ENCODE peak calls at places on chromosomes 16 and 17, in five cellular contexts. One of them, this sample, is unnamed.

GRCh38 chr16:56938664-56939513 is 6.9 kb downstream of the HERPUD1 start:
- DNase-seq in kidney: no peak
- DNase-seq in AG04450: no peak
- DNase-seq in esophagus squamous epithelium: no peak
- DNase-seq in ovary: no peak
- DNase-seq in this sample: no peak

GRCh38 chr17:64418506-64419339 is 28.1 kb upstream of the PECAM1 start:
- DNase-seq in ovary: no peak
- DNase-seq in kidney: no peak
- DNase-seq in AG04450: peak
- DNase-seq in esophagus squamous epithelium: no peak
- DNase-seq in this sample: no peak

GRCh38 chr17:57906910-57907309 is 48.3 kb downstream of the CUEDC1 start:
- DNase-seq in AG04450: no peak
- DNase-seq in kidney: no peak
- DNase-seq in ovary: no peak
- DNase-seq in esophagus squamous epithelium: no peak
- DNase-seq in this sample: peak

GRCh38 chr17:78324391-78325075 is 35.3 kb downstream of the SOCS3 start:
- DNase-seq in kidney: peak
- DNase-seq in AG04450: peak
- DNase-seq in esophagus squamous epithelium: no peak
- DNase-seq in ovary: peak
- DNase-seq in this sample: peak

GRCh38 chr17:65346166-65346565 is 209.0 kb downstream of the RGS9 start:
- DNase-seq in ovary: no peak
- DNase-seq in AG04450: no peak
- DNase-seq in kidney: no peak
- DNase-seq in esophagus squamous epithelium: no peak
- DNase-seq in this sample: no peak

GRCh38 chr17:77735341-77736206 is 222.9 kb upstream of the TNRC6C start:
- DNase-seq in AG04450: no peak
- DNase-seq in esophagus squamous epithelium: no peak
- DNase-seq in kidney: no peak
- DNase-seq in ovary: peak
- DNase-seq in this sample: no peak

GRCh38 chr17:30952645-30953393 is 18.0 kb upstream of the RNF135 start:
- DNase-seq in esophagus squamous epithelium: no peak
- DNase-seq in AG04450: no peak
- DNase-seq in kidney: peak
- DNase-seq in ovary: no peak
- DNase-seq in this sample: no peak

GRCh38 chr17:57597531-57598453 is 147.3 kb downstream of the CCDC182 start:
- DNase-seq in esophagus squamous epithelium: no peak
- DNase-seq in AG04450: no peak
- DNase-seq in kidney: no peak
- DNase-seq in ovary: peak
- DNase-seq in this sample: peak

GRCh38 chr17:45073414-45074070 is 12.4 kb downstream of the NMT1 start:
- DNase-seq in kidney: no peak
- DNase-seq in esophagus squamous epithelium: no peak
- DNase-seq in AG04450: peak
- DNase-seq in ovary: peak
- DNase-seq in this sample: no peak

GRCh38 chr17:55279203-55279602 is 14.4 kb downstream of the HLF start:
- DNase-seq in AG04450: no peak
- DNase-seq in kidney: no peak
- DNase-seq in esophagus squamous epithelium: no peak
- DNase-seq in ovary: no peak
- DNase-seq in this sample: no peak

GRCh38 chr17:79930077-79930785 is 91.0 kb upstream of the CBX4 start:
- DNase-seq in AG04450: no peak
- DNase-seq in kidney: no peak
- DNase-seq in esophagus squamous epithelium: no peak
- DNase-seq in ovary: no peak
- DNase-seq in this sample: no peak

GRCh38 chr17:78278139-78278741 is 46.8 kb downstream of the TMEM235 start:
- DNase-seq in AG04450: no peak
- DNase-seq in ovary: no peak
- DNase-seq in esophagus squamous epithelium: no peak
- DNase-seq in kidney: peak
- DNase-seq in this sample: no peak

DNA sequence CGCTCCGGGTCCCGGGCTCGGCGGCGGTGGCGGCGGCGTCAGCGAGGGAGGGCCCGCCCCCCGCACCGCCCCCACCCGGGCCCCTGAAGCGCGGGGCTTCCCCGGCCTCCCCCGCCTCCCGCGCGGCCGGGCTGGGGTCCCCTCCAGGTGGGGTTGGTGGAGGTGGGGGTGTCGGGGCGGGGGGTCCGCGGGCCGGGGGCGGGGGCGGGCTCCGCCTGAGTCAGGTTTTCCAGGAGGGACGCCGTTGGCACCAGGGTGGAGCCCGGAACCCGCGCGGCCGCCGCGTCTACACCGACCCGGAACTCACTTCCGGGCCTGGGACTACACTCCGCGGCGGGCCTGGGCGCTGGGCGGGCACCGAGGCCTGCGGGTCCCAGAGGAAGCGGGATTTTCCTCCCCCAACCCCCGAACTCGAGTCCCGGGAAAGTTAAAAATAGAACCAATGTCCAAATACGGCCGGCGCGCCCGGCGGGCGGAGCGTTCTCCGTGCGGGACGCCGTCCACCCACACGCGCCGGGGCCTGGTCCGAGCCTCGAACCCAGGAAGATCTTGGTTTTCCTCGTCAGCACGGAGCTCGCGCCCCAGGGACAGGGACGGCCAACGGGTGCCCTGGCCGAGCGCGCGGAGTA is 6.6 kb downstream of the MYO1C start:
- DNase-seq in ovary: peak
- DNase-seq in esophagus squamous epithelium: no peak
- DNase-seq in kidney: peak
- DNase-seq in AG04450: no peak
- DNase-seq in this sample: no peak
- H3K27ac ChIP-seq in ovary: peak
- H3K27ac ChIP-seq in esophagus squamous epithelium: peak
- H3K27ac ChIP-seq in kidney: peak
- H3K27ac ChIP-seq in AG04450: peak
- H3K27ac ChIP-seq in this sample: peak

DNA sequence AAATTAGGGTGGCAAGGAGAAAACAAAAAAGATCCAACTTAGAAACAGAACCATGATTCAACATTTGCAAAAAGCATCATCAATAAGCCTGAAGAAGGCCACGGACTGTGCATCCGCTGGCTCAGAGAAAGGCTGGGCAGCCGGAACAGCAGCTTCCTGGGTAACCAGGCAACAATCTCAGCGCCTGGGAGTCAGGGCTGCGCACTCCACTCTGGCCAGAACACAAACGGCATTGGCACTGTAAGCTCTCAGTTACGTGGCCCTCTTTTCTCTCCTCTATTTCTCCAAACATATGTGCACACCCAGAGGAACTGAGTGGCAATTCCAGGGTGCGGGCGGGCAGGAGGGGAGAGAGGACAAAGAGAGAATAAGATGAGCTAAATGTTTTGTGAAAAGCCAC is 6.4 kb upstream of the GHDC start:
- DNase-seq in kidney: no peak
- DNase-seq in AG04450: no peak
- DNase-seq in ovary: peak
- DNase-seq in esophagus squamous epithelium: no peak
- DNase-seq in this sample: no peak
- H3K27ac ChIP-seq in kidney: peak
- H3K27ac ChIP-seq in AG04450: no peak
- H3K27ac ChIP-seq in ovary: peak
- H3K27ac ChIP-seq in esophagus squamous epithelium: no peak
- H3K27ac ChIP-seq in this sample: no peak

GRCh38 chr17:28384281-28385036 is 13.0 kb downstream of the SARM1 start:
- DNase-seq in AG04450: no peak
- DNase-seq in kidney: peak
- DNase-seq in esophagus squamous epithelium: no peak
- DNase-seq in ovary: no peak
- DNase-seq in this sample: no peak
- H3K27ac ChIP-seq in AG04450: no peak
- H3K27ac ChIP-seq in kidney: peak
- H3K27ac ChIP-seq in esophagus squamous epithelium: peak
- H3K27ac ChIP-seq in ovary: no peak
- H3K27ac ChIP-seq in this sample: no peak

GRCh38 chr16:19167710-19168172 is 299 bp upstream of the SYT17 start:
- DNase-seq in ovary: peak
- DNase-seq in kidney: peak
- DNase-seq in AG04450: no peak
- DNase-seq in esophagus squamous epithelium: no peak
- DNase-seq in this sample: peak
- H3K27ac ChIP-seq in ovary: no peak
- H3K27ac ChIP-seq in kidney: no peak
- H3K27ac ChIP-seq in AG04450: no peak
- H3K27ac ChIP-seq in esophagus squamous epithelium: peak
- H3K27ac ChIP-seq in this sample: peak

GRCh38 chr17:9321862-9322261 is 253.8 kb downstream of the STX8 start:
- DNase-seq in AG04450: no peak
- DNase-seq in ovary: no peak
- DNase-seq in kidney: no peak
- DNase-seq in esophagus squamous epithelium: no peak
- DNase-seq in this sample: no peak

GRCh38 chr17:9322298-9322697 is 253.3 kb downstream of the STX8 start:
- DNase-seq in kidney: no peak
- DNase-seq in esophagus squamous epithelium: no peak
- DNase-seq in AG04450: no peak
- DNase-seq in ovary: no peak
- DNase-seq in this sample: no peak

GRCh38 chr17:9330140-9330902 is 245.3 kb downstream of the STX8 start:
- DNase-seq in AG04450: no peak
- DNase-seq in ovary: no peak
- DNase-seq in esophagus squamous epithelium: no peak
- DNase-seq in kidney: no peak
- DNase-seq in this sample: no peak

GRCh38 chr17:9329251-9329921 is 246.2 kb downstream of the STX8 start:
- DNase-seq in esophagus squamous epithelium: no peak
- DNase-seq in AG04450: no peak
- DNase-seq in kidney: no peak
- DNase-seq in ovary: no peak
- DNase-seq in this sample: no peak

DNA sequence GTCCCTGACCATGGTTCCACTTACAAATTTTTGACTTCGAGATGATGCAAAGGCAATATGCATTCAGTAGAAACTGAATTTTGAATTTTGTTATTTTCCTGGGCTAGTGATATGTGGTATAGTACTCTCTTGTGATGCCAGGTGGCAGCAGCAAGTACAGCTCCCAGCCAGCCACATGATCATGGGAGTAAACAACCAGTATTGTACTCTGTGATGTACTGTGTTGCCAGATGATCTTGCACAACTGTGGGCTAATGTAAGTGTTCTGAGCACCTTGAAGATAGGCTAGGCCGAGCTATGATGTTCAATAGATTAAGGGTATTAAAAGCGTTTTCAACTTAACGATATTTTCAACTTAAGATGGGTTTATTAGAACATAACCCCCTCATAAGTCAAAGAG is 250.8 kb downstream of the STX8 start:
- DNase-seq in kidney: no peak
- DNase-seq in esophagus squamous epithelium: no peak
- DNase-seq in AG04450: no peak
- DNase-seq in ovary: no peak
- DNase-seq in this sample: no peak
- H3K27ac ChIP-seq in kidney: no peak
- H3K27ac ChIP-seq in esophagus squamous epithelium: no peak
- H3K27ac ChIP-seq in AG04450: no peak
- H3K27ac ChIP-seq in ovary: no peak
- H3K27ac ChIP-seq in this sample: no peak

GRCh38 chr17:20998571-20999043 is 44.2 kb downstream of the USP22 start:
- DNase-seq in AG04450: no peak
- DNase-seq in kidney: no peak
- DNase-seq in ovary: no peak
- DNase-seq in esophagus squamous epithelium: no peak
- DNase-seq in this sample: no peak

GRCh38 chr17:20996724-20997615 is 45.8 kb downstream of the USP22 start:
- DNase-seq in kidney: peak
- DNase-seq in AG04450: no peak
- DNase-seq in ovary: no peak
- DNase-seq in esophagus squamous epithelium: no peak
- DNase-seq in this sample: no peak

GRCh38 chr17:20997711-20998570 is 44.9 kb downstream of the USP22 start:
- DNase-seq in esophagus squamous epithelium: no peak
- DNase-seq in ovary: no peak
- DNase-seq in AG04450: no peak
- DNase-seq in kidney: peak
- DNase-seq in this sample: no peak

GRCh38 chr17:20999841-21000532 is 42.8 kb downstream of the USP22 start:
- DNase-seq in AG04450: no peak
- DNase-seq in kidney: peak
- DNase-seq in esophagus squamous epithelium: no peak
- DNase-seq in ovary: no peak
- DNase-seq in this sample: no peak

GRCh38 chr17:20999044-20999573 is 43.7 kb downstream of the USP22 start:
- DNase-seq in kidney: peak
- DNase-seq in esophagus squamous epithelium: no peak
- DNase-seq in ovary: peak
- DNase-seq in AG04450: no peak
- DNase-seq in this sample: no peak
- H3K27ac ChIP-seq in kidney: no peak
- H3K27ac ChIP-seq in esophagus squamous epithelium: peak
- H3K27ac ChIP-seq in ovary: peak
- H3K27ac ChIP-seq in AG04450: peak
- H3K27ac ChIP-seq in this sample: peak

GRCh38 chr17:12665263-12666210 is at the start of gene MYOCD:
- DNase-seq in ovary: peak
- DNase-seq in AG04450: peak
- DNase-seq in kidney: peak
- DNase-seq in esophagus squamous epithelium: no peak
- DNase-seq in this sample: no peak

GRCh38 chr17:12664252-12664651 is 1.4 kb upstream of the MYOCD start:
- DNase-seq in esophagus squamous epithelium: no peak
- DNase-seq in AG04450: no peak
- DNase-seq in kidney: no peak
- DNase-seq in ovary: no peak
- DNase-seq in this sample: no peak

GRCh38 chr17:12664894-12665262 is 812 bp upstream of the MYOCD start:
- DNase-seq in esophagus squamous epithelium: no peak
- DNase-seq in AG04450: no peak
- DNase-seq in ovary: no peak
- DNase-seq in kidney: no peak
- DNase-seq in this sample: no peak

GRCh38 chr17:12667299-12667958 is 1.7 kb downstream of the MYOCD start:
- DNase-seq in AG04450: peak
- DNase-seq in esophagus squamous epithelium: no peak
- DNase-seq in kidney: no peak
- DNase-seq in ovary: peak
- DNase-seq in this sample: no peak

DNA sequence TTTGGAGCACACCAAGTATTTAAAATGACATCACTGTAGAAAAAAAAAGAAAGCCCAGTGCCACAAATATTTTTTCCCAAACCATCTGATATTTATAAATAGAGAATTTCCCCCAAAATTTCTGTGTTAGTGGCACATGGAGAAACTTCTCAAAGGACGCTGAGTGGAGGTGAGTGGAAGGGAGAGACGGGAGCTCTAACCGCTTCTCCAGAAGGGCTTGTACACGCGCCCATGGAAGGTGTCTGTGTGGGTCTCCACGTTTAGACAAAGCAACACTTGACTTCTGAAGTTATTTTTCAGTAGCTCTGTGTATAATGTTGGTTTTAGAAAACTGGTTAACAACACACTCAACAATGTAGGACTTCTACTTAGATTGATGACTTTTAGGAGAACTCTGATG is 1.0 kb downstream of the MYOCD start:
- DNase-seq in ovary: no peak
- DNase-seq in AG04450: no peak
- DNase-seq in kidney: no peak
- DNase-seq in esophagus squamous epithelium: no peak
- DNase-seq in this sample: no peak
- H3K27ac ChIP-seq in ovary: peak
- H3K27ac ChIP-seq in AG04450: peak
- H3K27ac ChIP-seq in kidney: no peak
- H3K27ac ChIP-seq in esophagus squamous epithelium: peak
- H3K27ac ChIP-seq in this sample: no peak

GRCh38 chr17:81448960-81449359 is 53.7 kb downstream of the BAHCC1 start:
- DNase-seq in AG04450: no peak
- DNase-seq in ovary: no peak
- DNase-seq in kidney: no peak
- DNase-seq in esophagus squamous epithelium: no peak
- DNase-seq in this sample: no peak
- H3K27ac ChIP-seq in AG04450: no peak
- H3K27ac ChIP-seq in ovary: no peak
- H3K27ac ChIP-seq in kidney: no peak
- H3K27ac ChIP-seq in esophagus squamous epithelium: no peak
- H3K27ac ChIP-seq in this sample: no peak

This sample was measured in caudate nucleus.